ENCODE peak calls at places on chromosomes 12 and 14, in six cellular contexts. N is stimulated activated CD8-positive, alpha-beta memory T cell treated with anti-CD3 and anti-CD28 coated beads, Interleukin-2, amount 100 ng/mL, for 1 hour; M is NCI-H524; U is adrenal gland; G is fibroblast of gingiva; D is GM06990. Z is an unnamed sample.
A peak's percentile ranks its signal among the peaks of the same experiment; 100 is the strongest.

GRCh38 chr12:11906284-11906935 is 164.3 kb upstream of the BCL2L14 start:
- DNase-seq in U (no peak), G (peak; percentile 26), M (no peak), D (no peak), N (no peak), Z (no peak)

GRCh38 chr12:111792155-111792876 is 25.6 kb downstream of the ALDH2 start:
- DNase-seq in G (peak; percentile 43), D (no peak), U (peak; percentile 96), N (no peak), M (no peak), Z (no peak)

GRCh38 chr12:34346372-34347034 is 324.2 kb downstream of the ALG10 start:
- DNase-seq in M (no peak), U (no peak), N (no peak), G (no peak), D (no peak), Z (no peak)

GRCh38 chr14:60594077-60594476 is 55.2 kb downstream of the SIX1 start:
- DNase-seq in M (no peak), G (no peak), N (no peak), U (no peak), D (no peak), Z (no peak)

GRCh38 chr12:116138781-116139180 is 138.7 kb downstream of the MED13L start:
- DNase-seq in N (no peak), U (no peak), G (no peak), M (no peak), D (no peak), Z (no peak)

GRCh38 chr12:6295187-6295811 is 15.2 kb upstream of the PLEKHG6 start:
- DNase-seq in D (no peak), M (no peak), N (no peak), U (peak; percentile 79), G (peak; percentile 83), Z (no peak)

GRCh38 chr12:2322554-2323120 is 269.9 kb downstream of the CACNA1C start:
- DNase-seq in G (no peak), U (no peak), N (no peak), D (no peak), M (peak; percentile 50), Z (no peak)

GRCh38 chr14:73143617-73144016 is 7.3 kb downstream of the PSEN1 start:
- DNase-seq in U (no peak), N (no peak), D (no peak), M (no peak), G (no peak), Z (no peak)

GRCh38 chr14:73477618-73478266 is 13.0 kb upstream of the RIOX1 start:
- DNase-seq in G (no peak), D (peak; percentile 65), U (no peak), N (no peak), M (no peak), Z (no peak)

GRCh38 chr14:99066378-99066777 is 205.6 kb downstream of the BCL11B start:
- DNase-seq in D (no peak), G (no peak), U (peak; percentile 13), N (no peak), M (no peak), Z (no peak)

GRCh38 chr12:118052324-118053070 is 8.5 kb downstream of the WSB2 start:
- DNase-seq in M (no peak), U (peak; percentile 98), D (no peak), N (no peak), G (peak; percentile 93), Z (no peak)

Z was measured in DMS 273 treated with DMSO at 0.1 percent for 48 hours.